ENCODE peak calls at places on chromosomes 3 and 15, in nine cellular contexts. Z, X, N, U, Y, O, W, S and I are unnamed samples.

GRCh38 chr3:124396397-124396796 is 333.9 kb upstream of the UMPS start:
- DNase-seq in N (no peak), Z (no peak), O (no peak), X (no peak), S (no peak), Y (no peak), W (no peak), U (no peak), I (no peak)

GRCh38 chr15:65769482-65769881 is 22.6 kb downstream of the DENND4A start:
- DNase-seq in Z (no peak), N (no peak), O (no peak), Y (no peak), U (no peak), X (no peak), W (no peak), S (no peak), I (no peak)

GRCh38 chr15:56832125-56832524 is 86.3 kb upstream of the TCF12 start:
- DNase-seq in W (no peak), O (no peak), X (peak; percentile 49), Z (no peak), N (no peak), U (no peak), S (no peak), Y (no peak), I (no peak)

GRCh38 chr3:99396651-99397050 is 241.7 kb upstream of the COL8A1 start:
- DNase-seq in N (no peak), O (no peak), W (no peak), Y (no peak), X (no peak), Z (no peak), S (no peak), U (no peak), I (no peak)

GRCh38 chr3:131933665-131934064 is 101.1 kb downstream of the CPNE4 start:
- DNase-seq in O (no peak), W (no peak), X (no peak), S (no peak), U (no peak), N (no peak), Z (no peak), Y (no peak), I (no peak)

GRCh38 chr3:129226374-129226773 is 23.0 kb upstream of the COPG1 start:
- DNase-seq in N (no peak), X (peak; percentile 85), Z (no peak), W (no peak), Y (no peak), U (no peak), O (no peak), S (no peak), I (no peak)

GRCh38 chr15:35362195-35362829 is 183.7 kb downstream of the DPH6 start:
- DNase-seq in W (no peak), N (no peak), X (no peak), Z (no peak), S (no peak), Y (no peak), O (no peak), U (no peak), I (no peak)

GRCh38 chr15:98155356-98155755 is 194.9 kb downstream of the ARRDC4 start:
- DNase-seq in O (no peak), W (no peak), Y (no peak), N (no peak), X (no peak), Z (no peak), U (no peak), S (no peak), I (no peak)

GRCh38 chr15:62539236-62539635 is 374.2 kb upstream of the C2CD4B start:
- DNase-seq in Y (no peak), S (no peak), X (no peak), U (no peak), W (no peak), O (no peak), N (no peak), Z (no peak), I (no peak)

GRCh38 chr15:101675796-101676582 is 23.8 kb upstream of the TM2D3 start:
- DNase-seq in N (no peak), W (peak; percentile 15), S (no peak), O (no peak), U (no peak), Y (no peak), X (no peak), Z (peak; percentile 37), I (no peak)

GRCh38 chr3:124791142-124791541 is 60.9 kb downstream of the UMPS start:
- DNase-seq in Z (no peak), N (no peak), U (no peak), W (no peak), S (no peak), X (no peak), O (no peak), Y (no peak), I (no peak)

GRCh38 chr3:124266517-124266916 is 274.6 kb upstream of the ROPN1 start:
- DNase-seq in Y (no peak), O (peak; percentile 41), X (no peak), S (no peak), Z (no peak), N (no peak), U (no peak), W (no peak), I (no peak)

GRCh38 chr15:58467722-58468436 is 36.1 kb downstream of the LIPC start:
- DNase-seq in Y (no peak), S (no peak), N (no peak), Z (no peak), W (no peak), X (no peak), U (no peak), O (no peak), I (peak; percentile 59)